ENCODE peak calls at places on chromosomes 16 and 17, in five cellular contexts. One of them, this sample, is unnamed.

GRCh38 chr17:15377608-15378007 is 36.2 kb upstream of the TEKT3 start:
- DNase-seq in KBM-7: no peak
- DNase-seq in fibroblast of mammary gland: peak
- DNase-seq in RWPE1: no peak
- DNase-seq in AG09309: peak
- DNase-seq in this sample: peak

GRCh38 chr17:74037320-74037719 is 166.2 kb upstream of the RPL38 start:
- DNase-seq in AG09309: no peak
- DNase-seq in KBM-7: no peak
- DNase-seq in RWPE1: peak
- DNase-seq in fibroblast of mammary gland: peak
- DNase-seq in this sample: no peak

GRCh38 chr16:85610446-85611204 is 2.5 kb upstream of the GSE1 start:
- DNase-seq in fibroblast of mammary gland: peak
- DNase-seq in AG09309: peak
- DNase-seq in RWPE1: peak
- DNase-seq in KBM-7: peak
- DNase-seq in this sample: peak

GRCh38 chr17:38942641-38943040 is 17.2 kb downstream of the LASP1NB start:
- DNase-seq in fibroblast of mammary gland: no peak
- DNase-seq in RWPE1: no peak
- DNase-seq in KBM-7: no peak
- DNase-seq in AG09309: no peak
- DNase-seq in this sample: no peak

GRCh38 chr16:53080345-53081031 is 25.7 kb downstream of the CHD9 start:
- DNase-seq in AG09309: peak
- DNase-seq in fibroblast of mammary gland: peak
- DNase-seq in KBM-7: no peak
- DNase-seq in RWPE1: peak
- DNase-seq in this sample: no peak

GRCh38 chr17:38601539-38602351 is 4.0 kb downstream of the SRCIN1 start:
- DNase-seq in RWPE1: no peak
- DNase-seq in KBM-7: peak
- DNase-seq in AG09309: no peak
- DNase-seq in fibroblast of mammary gland: no peak
- DNase-seq in this sample: no peak

GRCh38 chr16:2273484-2273883 is 5.6 kb upstream of the RNPS1 start:
- DNase-seq in KBM-7: no peak
- DNase-seq in fibroblast of mammary gland: no peak
- DNase-seq in RWPE1: no peak
- DNase-seq in AG09309: no peak
- DNase-seq in this sample: no peak

GRCh38 chr17:4276514-4276913 is 12.7 kb upstream of the ANKFY1 start:
- DNase-seq in RWPE1: no peak
- DNase-seq in AG09309: peak
- DNase-seq in KBM-7: no peak
- DNase-seq in fibroblast of mammary gland: peak
- DNase-seq in this sample: no peak

GRCh38 chr17:50117202-50118040 is 12.5 kb downstream of the SAMD14 start:
- DNase-seq in AG09309: no peak
- DNase-seq in RWPE1: peak
- DNase-seq in KBM-7: peak
- DNase-seq in fibroblast of mammary gland: peak
- DNase-seq in this sample: peak

GRCh38 chr17:42526031-42526444 is 10.0 kb upstream of the NAGLU start:
- DNase-seq in RWPE1: no peak
- DNase-seq in AG09309: no peak
- DNase-seq in fibroblast of mammary gland: peak
- DNase-seq in KBM-7: no peak
- DNase-seq in this sample: no peak

GRCh38 chr17:61877837-61878236 is 14.5 kb upstream of the BRIP1 start:
- DNase-seq in RWPE1: no peak
- DNase-seq in fibroblast of mammary gland: no peak
- DNase-seq in KBM-7: no peak
- DNase-seq in AG09309: no peak
- DNase-seq in this sample: no peak

GRCh38 chr16:62965831-62966230 is 929.6 kb upstream of the CDH8 start:
- DNase-seq in KBM-7: no peak
- DNase-seq in RWPE1: no peak
- DNase-seq in AG09309: no peak
- DNase-seq in fibroblast of mammary gland: no peak
- DNase-seq in this sample: no peak

GRCh38 chr17:79678856-79679255 is 51.9 kb upstream of the ENPP7 start:
- DNase-seq in KBM-7: no peak
- DNase-seq in RWPE1: no peak
- DNase-seq in fibroblast of mammary gland: no peak
- DNase-seq in AG09309: no peak
- DNase-seq in this sample: no peak

GRCh38 chr16:54411555-54411954 is 125.0 kb upstream of the IRX3 start:
- DNase-seq in KBM-7: no peak
- DNase-seq in fibroblast of mammary gland: no peak
- DNase-seq in AG09309: no peak
- DNase-seq in RWPE1: no peak
- DNase-seq in this sample: no peak

GRCh38 chr16:88299751-88300462 is 82.9 kb upstream of the ZNF469 start:
- DNase-seq in AG09309: no peak
- DNase-seq in RWPE1: no peak
- DNase-seq in fibroblast of mammary gland: no peak
- DNase-seq in KBM-7: no peak
- DNase-seq in this sample: no peak

GRCh38 chr17:52237151-52237550 is 78.6 kb upstream of the CA10 start:
- DNase-seq in AG09309: no peak
- DNase-seq in KBM-7: no peak
- DNase-seq in fibroblast of mammary gland: no peak
- DNase-seq in RWPE1: no peak
- DNase-seq in this sample: no peak

GRCh38 chr17:47998044-47998443 is 27.1 kb downstream of the CDK5RAP3 start:
- DNase-seq in fibroblast of mammary gland: no peak
- DNase-seq in RWPE1: no peak
- DNase-seq in KBM-7: no peak
- DNase-seq in AG09309: no peak
- DNase-seq in this sample: no peak

GRCh38 chr17:8940866-8941471 is 24.5 kb downstream of the PIK3R5 start:
- DNase-seq in RWPE1: no peak
- DNase-seq in KBM-7: no peak
- DNase-seq in fibroblast of mammary gland: no peak
- DNase-seq in AG09309: no peak
- DNase-seq in this sample: no peak

GRCh38 chr17:47704116-47704515 is 10.2 kb downstream of the TBKBP1 start:
- DNase-seq in fibroblast of mammary gland: no peak
- DNase-seq in KBM-7: no peak
- DNase-seq in RWPE1: no peak
- DNase-seq in AG09309: no peak
- DNase-seq in this sample: no peak

GRCh38 chr16:66278604-66279262 is 87.8 kb upstream of the CDH5 start:
- DNase-seq in AG09309: no peak
- DNase-seq in RWPE1: no peak
- DNase-seq in fibroblast of mammary gland: no peak
- DNase-seq in KBM-7: no peak
- DNase-seq in this sample: peak

GRCh38 chr16:89084411-89084810 is 9.2 kb upstream of the ACSF3 start:
- DNase-seq in fibroblast of mammary gland: no peak
- DNase-seq in RWPE1: no peak
- DNase-seq in AG09309: no peak
- DNase-seq in KBM-7: peak
- DNase-seq in this sample: no peak

GRCh38 chr17:44473367-44473766 is 29.8 kb downstream of the GPATCH8 start:
- DNase-seq in AG09309: no peak
- DNase-seq in RWPE1: no peak
- DNase-seq in KBM-7: no peak
- DNase-seq in fibroblast of mammary gland: peak
- DNase-seq in this sample: no peak

GRCh38 chr16:57039148-57039812 is 49.9 kb downstream of the NLRC5 start:
- DNase-seq in fibroblast of mammary gland: peak
- DNase-seq in AG09309: no peak
- DNase-seq in RWPE1: no peak
- DNase-seq in KBM-7: peak
- DNase-seq in this sample: no peak

This sample was measured in Calu3.